ENCODE peak calls at places on chromosomes 2 and 18, in six cellular contexts. I, J, M, N, Z and A are unnamed samples.

GRCh38 chr2:221465776-221466175 is 106.3 kb downstream of the EPHA4 start:
- DNase-seq in M (no peak), I (peak; percentile 0), J (no peak), Z (no peak), N (peak; percentile 15), A (no peak)

GRCh38 chr2:217431577-217432269 is 571.1 kb downstream of the TNS1 start:
- DNase-seq in M (no peak), I (no peak), Z (no peak), J (no peak), N (no peak), A (no peak)

GRCh38 chr2:102486941-102487702 is 14.1 kb downstream of the SLC9A4 start:
- DNase-seq in M (no peak), Z (no peak), N (no peak), I (no peak), J (no peak), A (no peak)

GRCh38 chr2:220147186-220147585 is 519.8 kb downstream of the SLC4A3 start:
- DNase-seq in N (peak; percentile 33), M (no peak), Z (no peak), I (no peak), J (no peak), A (no peak)

GRCh38 chr2:106969777-106970176 is 83.8 kb upstream of the ST6GAL2 start:
- DNase-seq in N (no peak), Z (no peak), J (no peak), I (no peak), M (no peak), A (no peak)

GRCh38 chr2:177419274-177419673 is 26.7 kb downstream of the AGPS start:
- DNase-seq in N (peak; percentile 61), J (no peak), I (no peak), Z (no peak), M (no peak), A (no peak)

GRCh38 chr2:181741756-181742155 is 61.4 kb upstream of the NEUROD1 start:
- DNase-seq in I (no peak), J (no peak), N (peak; percentile 75), Z (no peak), M (no peak), A (no peak)

GRCh38 chr2:80238692-80239469 is 65.7 kb downstream of the LRRTM1 start:
- DNase-seq in I (no peak), M (peak; percentile 7), Z (peak; percentile 35), N (peak; percentile 42), J (no peak), A (no peak)

GRCh38 chr2:224802407-224802806 is 86.2 kb upstream of the CCDC195 start:
- DNase-seq in J (no peak), Z (no peak), N (peak; percentile 55), M (no peak), I (no peak), A (no peak)

GRCh38 chr2:72003796-72004195 is 143.9 kb downstream of the CYP26B1 start:
- DNase-seq in J (no peak), M (no peak), I (no peak), Z (no peak), N (no peak), A (no peak)

GRCh38 chr18:74562775-74563174 is 28.5 kb downstream of the CNDP1 start:
- DNase-seq in J (no peak), N (no peak), M (no peak), Z (no peak), I (no peak), A (no peak)

GRCh38 chr2:53018830-53019425 is 748.7 kb upstream of the CHAC2 start:
- DNase-seq in Z (peak; percentile 14), N (peak; percentile 34), M (no peak), J (no peak), I (no peak), A (no peak)

GRCh38 chr2:147214900-147215299 is 629.9 kb upstream of the ACVR2A start:
- DNase-seq in J (no peak), N (no peak), M (no peak), Z (no peak), I (no peak), A (no peak)

GRCh38 chr2:12262681-12263436 is 453.9 kb upstream of the TRIB2 start:
- DNase-seq in N (peak; percentile 77), J (no peak), Z (no peak), M (no peak), I (no peak), A (no peak)

GRCh38 chr18:53541924-53542323 is 682.5 kb downstream of the MBD2 start:
- DNase-seq in Z (no peak), N (no peak), M (no peak), J (no peak), I (no peak), A (no peak)

GRCh38 chr2:105861198-105861597 is 116.5 kb downstream of the NCK2 start:
- DNase-seq in M (no peak), J (no peak), N (no peak), I (peak; percentile 17), Z (no peak), A (peak; percentile 34)

GRCh38 chr2:197159681-197160211 is 150.8 kb downstream of the ANKRD44 start:
- DNase-seq in M (peak; percentile 50), I (peak; percentile 8), N (peak; percentile 85), Z (peak; percentile 75), J (no peak), A (peak; percentile 21)

GRCh38 chr2:38260469-38260868 is 116.6 kb downstream of the ATL2 start:
- DNase-seq in I (no peak), Z (no peak), M (no peak), N (no peak), J (no peak), A (no peak)

GRCh38 chr18:12091742-12092141 is 1.9 kb upstream of the ANKRD62 start:
- DNase-seq in M (no peak), J (no peak), Z (no peak), I (no peak), N (no peak), A (no peak)

GRCh38 chr2:176508984-176509383 is 239.7 kb downstream of the MTX2 start:
- DNase-seq in Z (no peak), M (no peak), I (no peak), J (no peak), N (no peak), A (no peak)

GRCh38 chr2:217335341-217335966 is 475.6 kb upstream of the TNP1 start:
- DNase-seq in Z (peak; percentile 10), N (peak; percentile 34), M (no peak), I (no peak), J (no peak), A (no peak)

GRCh38 chr2:48480526-48480925 is 49.4 kb upstream of the STON1 start:
- DNase-seq in I (no peak), M (no peak), N (no peak), Z (no peak), J (no peak), A (no peak)
- H3K4me3 ChIP-seq in I (no peak overlapping the region), M (no peak overlapping the region), N (no peak overlapping the region), Z (no peak overlapping the region), J (no peak overlapping the region), A (no peak overlapping the region)

GRCh38 chr2:60991644-60992043 is 25.9 kb upstream of the PEX13 start:
- DNase-seq in I (no peak), M (no peak), J (no peak), N (no peak), Z (no peak), A (no peak)

GRCh38 chr2:60998628-60999545 is 18.6 kb upstream of the PEX13 start:
- DNase-seq in M (no peak), J (no peak), N (peak; percentile 62), Z (peak; percentile 67), I (peak; percentile 3), A (no peak)

GRCh38 chr2:60992985-60993392 is 24.5 kb upstream of the PEX13 start:
- DNase-seq in M (no peak), Z (no peak), N (no peak), J (no peak), I (peak; percentile 1), A (no peak)

DNA sequence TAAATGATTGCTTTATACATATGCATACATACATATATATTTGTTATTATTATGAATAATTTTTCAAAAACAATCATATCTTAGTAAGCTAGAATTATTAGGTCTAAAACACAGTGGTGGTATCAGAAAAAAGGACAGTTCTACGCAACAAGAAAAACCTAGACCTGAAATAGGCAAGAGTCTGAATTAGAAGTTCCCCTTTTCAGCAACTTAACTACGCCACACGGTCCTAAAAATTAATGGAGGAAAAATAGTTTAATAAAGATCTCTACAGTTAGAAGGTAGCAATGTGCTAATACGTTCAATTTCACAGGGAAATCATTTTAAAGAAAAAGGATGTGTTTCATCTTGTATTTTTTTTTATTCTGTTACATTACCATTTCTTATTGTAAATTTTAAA is 22.1 kb upstream of the PEX13 start:
- DNase-seq in M (no peak), Z (no peak), J (no peak), N (no peak), I (no peak), A (no peak)
- H3K27ac ChIP-seq in M (no peak overlapping the region), Z (no peak overlapping the region), J (no peak overlapping the region), N (no peak overlapping the region), I (no peak overlapping the region), A (no peak overlapping the region)

GRCh38 chr2:36492216-36492945 is 105.6 kb downstream of the FEZ2 start:
- DNase-seq in J (no peak), I (no peak), M (no peak), Z (peak; percentile 40), N (peak; percentile 83), A (no peak)
- H3K4me1 ChIP-seq in J (no peaks in the 10 kb centered on the region), I (no peaks in the 10 kb centered on the region), M (peaks cover 10% of the 10 kb centered on the region), Z (peaks cover 80% of the 10 kb centered on the region), N (peaks cover 29% of the 10 kb centered on the region), A (no peaks in the 10 kb centered on the region)

GRCh38 chr18:51192026-51192425 is 5.5 kb downstream of the MEX3C start:
- DNase-seq in I (no peak), N (no peak), J (no peak), M (no peak), Z (no peak), A (no peak)
- H3K4me3 ChIP-seq in I (no peak overlapping the region), N (no peak overlapping the region), J (peak overlapping the region; percentile 10), M (no peak overlapping the region), Z (no peak overlapping the region), A (no peak overlapping the region)